ENCODE peak calls at places on chromosomes 1 and 21, in ten cellular contexts. Z is colonic mucosa; C is CD8-positive, alpha-beta T cell; E is transverse colon; W is heart left ventricle; T is psoas muscle; R is cardiac muscle cell; Q is left ventricle myocardium inferior; M is lower lobe of right lung; O is GM23248. G is an unnamed sample. For H3K4me1 and H3K36me3, the result is how much of the 10 kb centered on the place peaks cover.

GRCh38 chr1:36968730-36969129 is 65.6 kb downstream of the GRIK3 start:
- DNase-seq in T (no peak), Q (no peak), R (no peak), W (no peak), M (no peak), E (no peak), O (no peak), Z (no peak), C (no peak), G (no peak)

GRCh38 chr1:54614024-54614423 is 9.3 kb downstream of the FAM151A start:
- DNase-seq in R (no peak), O (no peak), C (no peak), Q (no peak), E (peak), T (no peak), M (no peak), Z (no peak), W (no peak), G (no peak)

GRCh38 chr1:150168960-150169565 is 19.3 kb downstream of the PLEKHO1 start:
- DNase-seq in Q (peak), W (peak), R (peak), M (peak), T (peak), O (peak), E (peak), Z (peak), C (peak), G (peak)

GRCh38 chr1:57843760-57844159 is 419.9 kb upstream of the DAB1 start:
- DNase-seq in R (no peak), Q (no peak), Z (no peak), O (peak), E (no peak), T (no peak), W (no peak), C (no peak), M (no peak), G (no peak)

GRCh38 chr1:94753171-94753972 is 66.8 kb upstream of the SLC44A3 start:
- DNase-seq in Q (peak), Z (no peak), M (no peak), E (no peak), O (peak), W (peak), R (peak), C (no peak), T (no peak), G (no peak)

GRCh38 chr1:63773815-63774616 is at the start of gene ROR1:
- DNase-seq in T (peak), R (peak), Q (peak), Z (peak), C (no peak), O (peak), E (peak), M (peak), W (peak), G (peak)

GRCh38 chr1:115088871-115089442 is 346 bp downstream of the TSPAN2 start:
- DNase-seq in O (no peak), E (no peak), W (no peak), M (no peak), Z (no peak), C (no peak), Q (no peak), R (no peak), T (no peak), G (no peak)

GRCh38 chr1:46180082-46180616 is 3.9 kb upstream of the P3R3URF start:
- DNase-seq in Q (no peak), O (no peak), E (peak), R (peak), W (peak), T (no peak), C (no peak), Z (peak), M (peak), G (no peak)

GRCh38 chr21:36968414-36968813 is 1.9 kb upstream of the HLCS start:
- DNase-seq in C (no peak), M (no peak), O (no peak), R (no peak), E (no peak), Z (no peak), T (no peak), W (no peak), Q (no peak), G (no peak)

GRCh38 chr21:38839683-38840286 is 34.1 kb downstream of the ETS2 start:
- DNase-seq in R (no peak), E (no peak), T (no peak), Z (peak), Q (no peak), C (no peak), O (peak), W (no peak), M (no peak), G (no peak)

GRCh38 chr1:161885013-161885412 is 118.9 kb downstream of the ATF6 start:
- DNase-seq in M (no peak), C (no peak), R (no peak), Q (no peak), T (no peak), O (peak), Z (no peak), W (no peak), E (no peak), G (peak)

GRCh38 chr1:162670928-162671663 is 38.8 kb downstream of the DDR2 start:
- DNase-seq in O (peak), R (no peak), E (no peak), M (no peak), C (no peak), Z (no peak), Q (no peak), W (no peak), T (no peak), G (no peak)

GRCh38 chr1:24283326-24284155 is 35.6 kb upstream of the GRHL3 start:
- DNase-seq in T (no peak), O (peak), E (no peak), Q (no peak), W (no peak), Z (peak), C (no peak), M (no peak), R (no peak), G (no peak)

GRCh38 chr1:39391741-39392679 is 99.4 kb upstream of the BMP8A start:
- DNase-seq in Q (no peak), W (no peak), C (no peak), E (no peak), T (no peak), Z (no peak), O (peak), R (peak), M (no peak), G (peak)

GRCh38 chr1:31628931-31629582 is 11.6 kb downstream of the HCRTR1 start:
- DNase-seq in E (no peak), O (no peak), M (no peak), R (no peak), T (no peak), Q (no peak), W (no peak), Z (no peak), C (no peak), G (no peak)

GRCh38 chr1:22489278-22489677 is 37.6 kb downstream of the ZBTB40 start:
- DNase-seq in O (no peak), R (no peak), Z (no peak), T (no peak), C (no peak), M (no peak), W (no peak), Q (no peak), E (no peak), G (no peak)

GRCh38 chr1:67717876-67718275 is 32.9 kb downstream of the GADD45A start:
- DNase-seq in M (no peak), W (no peak), Z (no peak), E (peak), T (no peak), O (peak), R (no peak), C (no peak), Q (no peak), G (no peak)

GRCh38 chr1:41673355-41673754 is 188.9 kb upstream of the EDN2 start:
- DNase-seq in M (no peak), C (peak), E (no peak), Q (no peak), O (peak), R (no peak), W (no peak), Z (no peak), T (no peak), G (no peak)

GRCh38 chr1:94713472-94714141 is 106.5 kb upstream of the SLC44A3 start:
- DNase-seq in T (peak), E (peak), O (peak), Q (peak), C (no peak), W (peak), M (peak), Z (peak), R (peak), G (peak)

GRCh38 chr21:21230672-21231071 is 232.5 kb downstream of the NCAM2 start:
- DNase-seq in W (no peak), T (no peak), R (peak), O (peak), E (no peak), Q (no peak), C (no peak), Z (no peak), M (no peak), G (no peak)

GRCh38 chr1:181023265-181024057 is 791 bp upstream of the STX6 start:
- DNase-seq in E (no peak), Q (no peak), O (no peak), T (no peak), R (no peak), Z (no peak), W (no peak), C (no peak), M (no peak), G (peak)

GRCh38 chr1:152954436-152954835 is 7.4 kb downstream of the SPRR5 start:
- DNase-seq in Z (no peak), C (no peak), O (peak), E (no peak), T (no peak), M (no peak), R (no peak), W (no peak), Q (no peak), G (no peak)

GRCh38 chr21:29175408-29176147 is 45.1 kb downstream of the MAP3K7CL start:
- DNase-seq in R (no peak), C (no peak), Q (no peak), Z (no peak), T (no peak), O (peak), E (no peak), M (no peak), W (no peak), G (no peak)

GRCh38 chr1:185526318-185527307 is 207.6 kb upstream of the HMCN1 start:
- DNase-seq in C (no peak), E (no peak), M (no peak), O (no peak), Q (no peak), W (no peak), Z (no peak), T (no peak), R (no peak), G (no peak)

GRCh38 chr1:208374391-208374941 is 130.3 kb upstream of the PLXNA2 start:
- DNase-seq in Q (no peak), W (no peak), E (no peak), O (no peak), M (no peak), Z (no peak), T (no peak), C (no peak), R (peak), G (no peak)

GRCh38 chr1:195472298-195472697 is 1135.9 kb downstream of the KCNT2 start:
- DNase-seq in Q (no peak), C (no peak), W (no peak), T (no peak), E (no peak), R (no peak), M (no peak), O (no peak), Z (no peak), G (no peak)

DNA sequence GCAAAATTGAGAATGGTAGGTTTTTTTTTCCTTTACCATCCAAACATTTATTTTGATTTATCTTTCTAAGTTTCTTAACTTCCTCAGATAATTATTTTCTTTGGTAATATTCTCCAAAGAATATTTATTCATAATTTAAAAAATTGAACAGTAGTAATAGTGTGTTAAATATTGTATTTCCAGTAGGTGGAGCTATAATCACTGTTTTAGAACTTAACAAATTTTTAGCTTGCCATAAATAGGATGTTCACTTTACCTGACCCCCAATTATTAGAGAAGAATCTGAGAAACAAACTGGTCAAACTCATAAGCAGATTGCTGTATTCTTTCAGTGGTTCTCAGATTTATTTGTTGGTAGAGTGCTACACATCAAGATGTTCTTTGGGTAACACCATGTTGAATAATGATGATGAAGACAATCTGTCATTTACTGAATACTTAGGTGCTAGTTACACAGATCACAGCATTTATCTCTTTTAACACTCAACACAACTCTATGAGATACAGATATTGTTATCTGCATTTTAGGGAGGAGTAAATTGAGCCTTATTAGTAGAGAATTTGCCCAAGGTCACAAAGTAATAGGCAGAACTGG is 82.4 kb upstream of the GPR88 start:
- DNase-seq in E (no peak), Z (no peak), Q (no peak), M (no peak), W (no peak), T (no peak), R (peak), O (peak), C (no peak), G (no peak)
- H3K4me1 ChIP-seq in E (under half), Z (under half), Q (under half), M (under half), W (under half), T (under half), R (under half), O (under half), C (under half), G (under half)

DNA sequence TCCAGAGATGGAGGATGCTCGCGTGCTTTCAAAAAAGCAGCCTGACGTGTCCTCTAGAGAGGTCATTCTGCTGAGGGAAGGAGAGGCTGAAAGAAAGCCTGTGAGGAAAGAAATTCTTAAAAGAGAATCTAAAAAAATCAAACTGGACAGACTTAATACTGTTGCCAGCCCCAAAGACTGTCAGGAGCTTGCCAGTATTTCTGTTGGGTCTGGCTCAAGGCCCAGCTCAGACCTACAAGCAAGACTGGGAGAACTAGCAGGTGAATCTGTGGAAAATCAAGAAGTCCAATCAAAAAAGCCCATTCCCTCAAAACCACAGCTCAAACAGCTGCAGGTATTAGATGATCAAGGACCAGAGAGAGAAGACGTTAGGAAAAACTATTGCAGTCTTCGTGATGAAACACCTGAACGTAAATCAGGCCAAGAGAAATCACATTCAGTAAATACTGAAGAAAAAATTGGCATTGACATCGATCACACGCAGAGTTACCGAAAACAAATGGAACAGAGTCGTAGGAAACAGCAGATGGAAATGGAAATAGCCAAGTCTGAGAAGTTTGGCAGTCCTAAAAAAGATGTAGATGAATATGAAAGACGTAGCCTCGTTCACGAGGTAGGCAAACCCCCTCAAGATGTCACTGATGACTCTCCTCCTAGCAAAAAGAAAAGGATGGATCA is 46.5 kb downstream of the ZBTB17 start:
- DNase-seq in Z (no peak), C (no peak), E (no peak), R (no peak), W (no peak), M (no peak), T (no peak), O (no peak), Q (no peak), G (no peak)
- H3K36me3 ChIP-seq in Z (under half), C (half or more), E (half or more), R (half or more), W (half or more), M (half or more), T (under half), O (half or more), Q (half or more), G (under half)

DNA sequence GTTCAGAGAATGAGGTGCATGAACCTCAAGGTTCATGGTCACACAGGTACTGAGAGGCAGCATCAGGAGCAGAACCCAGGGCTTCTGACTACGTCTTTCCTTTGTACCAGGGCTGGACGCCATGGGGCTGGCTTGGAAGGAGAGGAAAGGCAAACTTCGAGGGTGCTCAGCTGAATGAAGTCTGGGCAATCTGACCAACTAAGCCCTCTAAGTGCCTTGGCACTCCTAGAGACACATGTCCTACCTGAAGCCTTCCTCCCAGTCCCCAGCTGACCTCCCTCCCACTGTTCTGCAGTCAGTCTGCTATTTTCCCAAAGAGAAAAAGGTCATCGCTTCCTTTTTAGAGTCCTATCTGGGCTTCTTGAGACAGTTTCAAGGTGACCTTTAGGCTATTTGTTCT is 5.2 kb downstream of the SLC9A1 start:
- DNase-seq in E (no peak), W (no peak), M (no peak), Z (no peak), T (no peak), C (no peak), R (no peak), O (no peak), Q (no peak), G (no peak)
- H3K4me1 ChIP-seq in E (half or more), W (under half), M (half or more), Z (under half), T (half or more), C (half or more), R (under half), O (under half), Q (half or more), G (under half)

DNA sequence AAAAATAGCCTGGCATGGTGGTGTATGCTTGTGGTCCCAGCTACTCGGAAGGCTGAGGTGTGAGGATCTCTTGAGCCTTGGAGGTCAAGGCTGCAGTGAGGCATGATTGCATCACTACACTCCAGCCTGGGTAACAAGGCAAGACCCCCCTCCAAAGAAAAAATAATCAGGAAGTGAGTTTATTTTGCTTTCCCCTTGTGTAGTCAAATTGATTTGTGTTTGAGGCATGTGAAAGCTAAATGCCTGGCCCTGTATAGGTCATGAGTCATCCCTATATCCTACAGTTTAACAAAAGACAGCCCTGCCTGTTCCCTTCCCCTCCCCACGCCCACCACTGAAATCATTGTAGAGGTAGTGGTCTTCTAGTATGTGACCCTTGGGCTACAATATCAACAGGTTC is 241.4 kb upstream of the JUN start:
- DNase-seq in E (no peak), T (no peak), Q (no peak), Z (no peak), C (no peak), R (no peak), O (peak), W (no peak), M (no peak), G (no peak)
- H3K36me3 ChIP-seq in E (under half), T (under half), Q (under half), Z (under half), C (under half), R (under half), O (under half), W (under half), M (under half), G (under half)

G was measured in uterus.